ENCODE peak calls at places on chromosomes 11 and 22, in five cellular contexts. F is IMR-90, S is heart left ventricle, K is A549, G is spleen. R is an unnamed sample.

GRCh38 chr11:108698844-108699642 is 34.2 kb downstream of the DDX10 start:
- DNase-seq in S (no peak), K (no peak), F (no peak), G (no peak), R (peak; percentile 12)

GRCh38 chr11:27524155-27524554 is 17.6 kb upstream of the LIN7C start:
- DNase-seq in K (no peak), S (no peak), F (peak; percentile 66), G (no peak), R (peak; percentile 32)

GRCh38 chr22:43136255-43136654 is 6.9 kb downstream of the MCAT start:
- DNase-seq in S (peak; percentile 40), K (peak; percentile 65), F (peak; percentile 30), G (peak; percentile 83), R (peak; percentile 59)

GRCh38 chr11:67665537-67666302 is 8.7 kb downstream of the ALDH3B2 start:
- DNase-seq in F (no peak), G (no peak), S (no peak), K (no peak), R (no peak)

GRCh38 chr11:75239551-75240290 is 853 bp upstream of the TPBGL start:
- DNase-seq in F (no peak), S (no peak), K (no peak), G (no peak), R (no peak)

GRCh38 chr11:41414771-41415440 is 44.5 kb downstream of the LRRC4C start:
- DNase-seq in F (no peak), S (no peak), G (no peak), K (no peak), R (no peak)

GRCh38 chr11:110747531-110747930 is 35.3 kb upstream of the ARHGAP20 start:
- DNase-seq in K (no peak), S (no peak), G (no peak), F (no peak), R (peak; percentile 37)

GRCh38 chr22:27420817-27421361 is 380.7 kb downstream of the MN1 start:
- DNase-seq in S (peak; percentile 86), G (peak; percentile 24), K (no peak), F (peak; percentile 95), R (peak; percentile 90)

GRCh38 chr11:1673841-1674193 is 23.2 kb upstream of the KRTAP5-6 start:
- DNase-seq in K (no peak), G (no peak), F (no peak), S (no peak), R (no peak)

GRCh38 chr11:118099838-118100570 is 13.2 kb upstream of the SMIM35 start:
- DNase-seq in S (peak; percentile 32), G (no peak), K (no peak), F (no peak), R (no peak)

GRCh38 chr22:42962295-42963230 is 52.4 kb downstream of the PACSIN2 start:
- DNase-seq in S (no peak), K (no peak), G (no peak), F (peak; percentile 47), R (no peak)

GRCh38 chr11:126061707-126062678 is 673 bp downstream of the CDON start:
- DNase-seq in G (peak; percentile 86), F (peak; percentile 5), K (peak; percentile 74), S (no peak), R (peak; percentile 28)

GRCh38 chr11:96358321-96358720 is 15.3 kb upstream of the MAML2 start:
- DNase-seq in G (no peak), S (no peak), F (no peak), K (no peak), R (no peak)

GRCh38 chr11:236774-237767 is at the start of gene PSMD13:
- DNase-seq in K (peak; percentile 93), G (peak; percentile 97), F (peak; percentile 81), S (peak; percentile 89), R (peak; percentile 85)

GRCh38 chr11:107453594-107454286 is 3.9 kb downstream of the CWF19L2 start:
- DNase-seq in F (no peak), K (no peak), G (peak; percentile 69), S (no peak), R (no peak)

GRCh38 chr11:77209663-77210062 is 81.6 kb downstream of the MYO7A start:
- DNase-seq in K (no peak), S (no peak), F (no peak), G (no peak), R (no peak)

GRCh38 chr22:29700949-29701927 is 18.6 kb upstream of the CABP7 start:
- DNase-seq in G (no peak), F (peak; percentile 34), K (peak; percentile 31), S (no peak), R (peak; percentile 38)
- TF ChIP-seq CTCF in G (no peak), F (peak; percentile 16), K (no peak), S (no peak), R (peak; percentile 46)

GRCh38 chr11:64183890-64184289 is 2.1 kb upstream of the STIP1 start:
- DNase-seq in S (no peak), K (no peak), F (no peak), G (no peak), R (no peak)

GRCh38 chr11:64179221-64179620 is 6.8 kb upstream of the STIP1 start:
- DNase-seq in G (no peak), S (no peak), K (no peak), F (no peak), R (no peak)

GRCh38 chr11:64178203-64178602 is 7.8 kb upstream of the STIP1 start:
- DNase-seq in F (no peak), K (no peak), S (no peak), G (no peak), R (no peak)

GRCh38 chr11:64180871-64181270 is 5.1 kb upstream of the STIP1 start:
- DNase-seq in F (no peak), G (no peak), S (no peak), K (no peak), R (no peak)

GRCh38 chr11:64181506-64182411 is 4.2 kb upstream of the STIP1 start:
- DNase-seq in K (peak; percentile 87), F (peak; percentile 93), S (peak; percentile 94), G (peak; percentile 90), R (peak; percentile 95)
- H3K4me3 ChIP-seq in K (no peak overlapping the region), F (no peak overlapping the region), S (peak overlapping the region; percentile 23), G (no peak overlapping the region), R (peak overlapping the region; percentile 28)

DNA sequence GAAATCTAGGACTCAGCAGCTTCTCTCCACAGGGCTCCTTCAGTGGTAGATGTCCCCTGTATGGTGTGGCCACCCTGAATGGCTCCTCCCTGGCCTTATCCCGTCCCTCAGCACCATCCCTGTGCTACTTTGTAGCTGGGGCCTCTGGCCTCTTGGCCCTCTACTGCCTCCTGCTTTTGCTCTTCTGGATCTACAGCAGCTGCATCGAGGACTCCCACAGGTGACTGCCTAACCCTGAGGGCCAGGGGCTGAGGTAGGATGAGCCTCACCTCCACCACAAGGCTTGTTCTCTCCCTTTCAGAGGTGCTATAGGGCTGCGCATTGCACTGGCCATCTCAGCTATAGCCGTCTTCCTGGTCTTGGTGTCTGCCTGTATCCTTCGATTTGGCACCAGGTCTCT is 1.8 kb downstream of the TMEM179B start:
- DNase-seq in K (no peak), S (no peak), F (no peak), G (no peak), R (no peak)
- TF ChIP-seq CTCF in K (no peak), S (no peak), F (no peak), G (no peak), R (no peak)

GRCh38 chr11:47258317-47258902 is 614 bp downstream of the NR1H3 start:
- DNase-seq in K (no peak), F (no peak), G (peak; percentile 22), S (no peak), R (no peak)

GRCh38 chr11:47259178-47259977 is 1.6 kb downstream of the NR1H3 start:
- DNase-seq in S (peak; percentile 54), F (peak; percentile 30), G (peak; percentile 75), K (peak; percentile 75), R (peak; percentile 61)

GRCh38 chr11:47256374-47256773 is 1.4 kb upstream of the NR1H3 start:
- DNase-seq in G (peak; percentile 5), F (no peak), S (no peak), K (no peak), R (no peak)

GRCh38 chr11:47257518-47258316 is at the start of gene NR1H3:
- DNase-seq in K (peak; percentile 64), S (peak; percentile 77), F (peak; percentile 66), G (peak; percentile 85), R (peak; percentile 81)

DNA sequence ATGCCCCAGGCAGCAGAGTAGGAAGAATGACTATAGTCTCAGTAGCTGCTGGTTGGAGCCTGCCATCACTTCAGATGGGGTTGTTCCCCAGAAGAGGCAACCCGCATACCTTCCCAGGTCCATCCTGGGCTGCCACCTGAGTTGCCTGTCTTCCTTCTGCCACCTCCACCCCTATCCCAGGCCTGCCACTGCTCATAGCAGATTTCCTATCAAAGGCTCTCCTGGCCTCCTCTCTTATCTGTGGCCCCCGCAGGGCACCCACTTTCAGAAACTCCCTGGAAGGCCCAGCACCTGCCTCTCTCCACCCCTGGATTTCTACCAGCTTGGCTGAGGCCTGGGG is 648 bp upstream of the NR1H3 start:
- DNase-seq in S (no peak), F (no peak), K (no peak), G (no peak), R (no peak)
- H3K4me3 ChIP-seq in S (peak overlapping the region; percentile 40), F (no peak overlapping the region), K (peak overlapping the region; percentile 32), G (no peak overlapping the region), R (peak overlapping the region; percentile 43)